ENCODE peak calls at places on chromosomes 12 and 14, in five cellular contexts. One of them, this sample, is unnamed.

GRCh38 chr12:71950819-71951218 is 12.2 kb downstream of the TPH2 start:
- DNase-seq in Calu3: no peak
- DNase-seq in GM19239: no peak
- DNase-seq in A172: no peak
- DNase-seq in AG09309: no peak
- DNase-seq in this sample: no peak

GRCh38 chr12:27434673-27435565 is 11.6 kb upstream of the SMCO2 start:
- DNase-seq in Calu3: no peak
- DNase-seq in GM19239: peak; percentile 8
- DNase-seq in A172: peak; percentile 4
- DNase-seq in AG09309: no peak
- DNase-seq in this sample: no peak

GRCh38 chr14:86221000-86221399 is 691.1 kb downstream of the FLRT2 start:
- DNase-seq in Calu3: no peak
- DNase-seq in GM19239: no peak
- DNase-seq in A172: peak; percentile 2
- DNase-seq in AG09309: no peak
- DNase-seq in this sample: no peak

GRCh38 chr14:60965402-60965801 is 15.5 kb downstream of the TRMT5 start:
- DNase-seq in Calu3: no peak
- DNase-seq in GM19239: no peak
- DNase-seq in A172: no peak
- DNase-seq in AG09309: peak; percentile 46
- DNase-seq in this sample: no peak

GRCh38 chr12:11711675-11712327 is 62.3 kb downstream of the ETV6 start:
- DNase-seq in Calu3: no peak
- DNase-seq in GM19239: no peak
- DNase-seq in A172: no peak
- DNase-seq in AG09309: no peak
- DNase-seq in this sample: no peak

GRCh38 chr14:103718572-103718971 is 3.0 kb downstream of the ZFYVE21 start:
- DNase-seq in Calu3: no peak
- DNase-seq in GM19239: no peak
- DNase-seq in A172: no peak
- DNase-seq in AG09309: no peak
- DNase-seq in this sample: no peak

GRCh38 chr12:58915634-58916033 is 4.7 kb downstream of the LRIG3 start:
- DNase-seq in Calu3: no peak
- DNase-seq in GM19239: no peak
- DNase-seq in A172: no peak
- DNase-seq in AG09309: peak; percentile 63
- DNase-seq in this sample: no peak

GRCh38 chr12:28622416-28622815 is 432.2 kb downstream of the CCDC91 start:
- DNase-seq in Calu3: no peak
- DNase-seq in GM19239: no peak
- DNase-seq in A172: peak; percentile 65
- DNase-seq in AG09309: peak; percentile 23
- DNase-seq in this sample: no peak

GRCh38 chr12:119341988-119342387 is 7.5 kb downstream of the CCDC60 start:
- DNase-seq in Calu3: no peak
- DNase-seq in GM19239: no peak
- DNase-seq in A172: no peak
- DNase-seq in AG09309: no peak
- DNase-seq in this sample: no peak

GRCh38 chr14:88556581-88556980 is 1.8 kb upstream of the PTPN21 start:
- DNase-seq in Calu3: no peak
- DNase-seq in GM19239: no peak
- DNase-seq in A172: no peak
- DNase-seq in AG09309: no peak
- DNase-seq in this sample: no peak

GRCh38 chr12:12537421-12537820 is 25.2 kb downstream of the DUSP16 start:
- DNase-seq in Calu3: no peak
- DNase-seq in GM19239: no peak
- DNase-seq in A172: no peak
- DNase-seq in AG09309: no peak
- DNase-seq in this sample: no peak